ENCODE peak calls at places on chromosomes 3 and 15, in five cellular contexts. C, F, M, E and L are unnamed samples.

GRCh38 chr3:105039004-105039403 is 327.7 kb upstream of the ALCAM start:
- DNase-seq in C (no peak), M (no peak), F (no peak), E (no peak), L (no peak)

GRCh38 chr15:80989518-80990478 is at the start of gene MESD:
- DNase-seq in E (peak; percentile 95), F (peak; percentile 99), M (peak; percentile 98), C (peak; percentile 99), L (peak; percentile 97)

GRCh38 chr3:45398167-45398566 is 9.8 kb downstream of the LARS2 start:
- DNase-seq in M (no peak), C (no peak), E (no peak), F (no peak), L (no peak)

GRCh38 chr3:183272142-183272541 is 19.1 kb downstream of the B3GNT5 start:
- DNase-seq in E (no peak), C (no peak), F (no peak), M (no peak), L (no peak)

GRCh38 chr15:25690673-25691543 is 172.2 kb downstream of the ATP10A start:
- DNase-seq in E (no peak), F (peak; percentile 55), M (no peak), C (no peak), L (no peak)

GRCh38 chr3:104879919-104880318 is 486.8 kb upstream of the ALCAM start:
- DNase-seq in E (no peak), C (no peak), M (no peak), F (no peak), L (no peak)

GRCh38 chr3:173993299-173993698 is 595.8 kb downstream of the NLGN1 start:
- DNase-seq in F (peak; percentile 10), E (no peak), M (no peak), C (no peak), L (no peak)

GRCh38 chr15:86863226-86863915 is 783.7 kb downstream of the AGBL1 start:
- DNase-seq in M (no peak), C (no peak), E (no peak), F (peak; percentile 15), L (peak; percentile 12)

GRCh38 chr3:153547984-153548383 is 386.0 kb downstream of the RAP2B start:
- DNase-seq in M (no peak), E (no peak), C (no peak), F (no peak), L (no peak)

GRCh38 chr3:98695816-98696215 is 67.3 kb upstream of the ST3GAL6 start:
- DNase-seq in C (no peak), M (no peak), E (no peak), F (no peak), L (peak; percentile 33)

GRCh38 chr3:196533260-196533681 is 18.1 kb upstream of the SMCO1 start:
- DNase-seq in F (no peak), M (no peak), E (no peak), C (no peak), L (peak; percentile 75)

GRCh38 chr3:195259564-195260285 is 11.2 kb downstream of the XXYLT1 start:
- DNase-seq in F (peak; percentile 97), C (peak; percentile 96), M (peak; percentile 83), E (peak; percentile 80), L (peak; percentile 98)

GRCh38 chr3:172675371-172676193 is 35.3 kb downstream of the NCEH1 start:
- DNase-seq in M (no peak), C (peak; percentile 35), E (no peak), F (peak; percentile 72), L (peak; percentile 74)

GRCh38 chr3:197718904-197719303 is 17.8 kb downstream of the RUBCN start:
- DNase-seq in C (no peak), E (no peak), F (peak; percentile 78), M (no peak), L (no peak)

GRCh38 chr3:60610441-60611112 is 640.7 kb downstream of the FHIT start:
- DNase-seq in F (peak; percentile 69), C (no peak), E (no peak), M (no peak), L (peak; percentile 50)

GRCh38 chr15:74242296-74242929 is 6.3 kb downstream of the CCDC33 start:
- DNase-seq in C (no peak), F (peak; percentile 78), E (no peak), M (no peak), L (no peak)

GRCh38 chr3:106913111-106913698 is 464.0 kb upstream of the CCDC54 start:
- DNase-seq in F (no peak), C (peak; percentile 11), M (no peak), E (no peak), L (no peak)

GRCh38 chr3:111311126-111311525 is 230.9 kb upstream of the CD96 start:
- DNase-seq in F (no peak), M (no peak), E (no peak), C (no peak), L (no peak)

GRCh38 chr3:83477563-83477962 is 1481.2 kb upstream of the CADM2 start:
- DNase-seq in M (no peak), F (no peak), C (no peak), E (no peak), L (no peak)

GRCh38 chr15:58247803-58248503 is 109.8 kb downstream of the AQP9 start:
- DNase-seq in E (no peak), M (no peak), F (no peak), C (no peak), L (no peak)

GRCh38 chr3:112811150-112811884 is 35.3 kb downstream of the CD200R1L start:
- DNase-seq in C (no peak), E (no peak), F (peak; percentile 74), M (no peak), L (peak; percentile 35)

GRCh38 chr3:56772926-56773587 is 28.7 kb downstream of the ARHGEF3 start:
- DNase-seq in C (no peak), F (no peak), M (no peak), E (no peak), L (no peak)

GRCh38 chr15:38702178-38702912 is 137.7 kb upstream of the RASGRP1 start:
- DNase-seq in F (peak; percentile 86), E (no peak), C (no peak), M (peak; percentile 14), L (no peak)

GRCh38 chr3:113712129-113712528 is 15.7 kb upstream of the USF3 start:
- DNase-seq in C (no peak), F (no peak), E (no peak), M (no peak), L (peak; percentile 13)

GRCh38 chr15:93987068-93987467 is 244.3 kb upstream of the MCTP2 start:
- DNase-seq in C (no peak), F (no peak), M (no peak), E (no peak), L (no peak)

GRCh38 chr3:138389144-138389601 is 40.8 kb downstream of the MRAS start:
- DNase-seq in F (no peak), M (no peak), C (no peak), E (no peak), L (peak; percentile 48)

GRCh38 chr15:85622432-85622831 is 172.3 kb downstream of the KLHL25 start:
- DNase-seq in M (no peak), C (no peak), E (no peak), F (no peak), L (peak; percentile 51)

GRCh38 chr3:33277193-33277882 is at the start of gene FBXL2:
- DNase-seq in E (no peak), C (peak; percentile 90), M (peak; percentile 87), F (peak; percentile 94), L (peak; percentile 80)

GRCh38 chr15:46110755-46111154 is 475.9 kb downstream of the SQOR start:
- DNase-seq in C (no peak), M (no peak), F (no peak), E (no peak), L (no peak)

GRCh38 chr3:117473981-117474563 is 764.5 kb downstream of the TUSC7 start:
- DNase-seq in M (no peak), E (no peak), F (peak; percentile 16), C (no peak), L (no peak)

GRCh38 chr3:61945657-61946056 is 384.3 kb downstream of the PTPRG start:
- DNase-seq in E (no peak), C (no peak), M (no peak), F (no peak), L (no peak)

GRCh38 chr3:122299872-122300460 is 25.1 kb upstream of the CSTA start:
- DNase-seq in E (no peak), C (peak; percentile 17), M (no peak), F (no peak), L (no peak)
- TF ChIP-seq CTCF in E (peak; percentile 55), C (peak; percentile 71), M (peak; percentile 29), F (peak; percentile 47), L (peak; percentile 50)

GRCh38 chr3:49700453-49701128 is 11.2 kb downstream of the RNF123 start:
- DNase-seq in C (no peak), F (no peak), M (no peak), E (no peak), L (no peak)
- TF ChIP-seq CTCF in C (no peak), F (no peak), M (no peak), E (no peak), L (peak; percentile 11)

DNA sequence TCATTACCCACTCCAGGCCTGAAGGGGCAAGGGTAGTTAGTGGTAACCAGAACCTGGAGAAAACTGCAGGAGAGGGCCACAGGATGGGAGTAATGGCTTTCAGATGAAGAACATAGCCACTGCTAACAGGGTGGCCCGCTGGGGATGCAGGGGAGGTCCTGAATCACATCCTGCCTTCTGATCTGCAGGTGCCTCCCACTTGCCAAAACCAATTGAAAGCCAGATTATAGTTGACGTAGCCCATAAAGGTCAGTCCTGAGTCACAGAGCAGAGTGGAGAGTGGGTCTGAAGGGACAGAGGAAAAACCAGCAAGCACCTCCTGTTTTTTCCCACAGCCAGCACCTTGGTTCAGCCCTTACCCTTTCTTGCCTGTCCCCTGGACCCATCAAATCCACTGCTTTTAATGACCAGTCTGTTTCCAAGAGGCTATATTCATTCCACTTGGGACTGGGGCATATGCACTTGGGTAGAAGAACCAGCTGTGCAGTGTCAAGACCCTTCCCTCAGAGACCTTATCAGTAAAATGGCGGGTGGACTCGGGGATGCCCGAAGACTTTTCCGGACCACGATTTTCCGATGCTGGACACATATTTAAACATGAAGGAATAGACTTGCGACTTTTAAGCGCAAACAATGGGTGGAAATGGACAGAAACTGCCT is 605 bp upstream of the SLC35G2 start:
- DNase-seq in E (no peak), M (peak; percentile 49), C (peak; percentile 4), F (no peak), L (peak; percentile 15)
- TF ChIP-seq CTCF in E (no peak), M (no peak), C (no peak), F (no peak), L (peak; percentile 7)

GRCh38 chr3:15809313-15809712 is 11.5 kb upstream of the ANKRD28 start:
- DNase-seq in C (no peak), E (no peak), F (no peak), M (no peak), L (no peak)

GRCh38 chr3:15805756-15806266 is 8.0 kb upstream of the ANKRD28 start:
- DNase-seq in C (no peak), F (no peak), E (no peak), M (no peak), L (no peak)

GRCh38 chr3:15808679-15809078 is 10.9 kb upstream of the ANKRD28 start:
- DNase-seq in C (no peak), E (no peak), M (no peak), F (no peak), L (no peak)

GRCh38 chr3:15812183-15812582 is 14.4 kb upstream of the ANKRD28 start:
- DNase-seq in F (peak; percentile 19), E (no peak), M (no peak), C (no peak), L (no peak)

DNA sequence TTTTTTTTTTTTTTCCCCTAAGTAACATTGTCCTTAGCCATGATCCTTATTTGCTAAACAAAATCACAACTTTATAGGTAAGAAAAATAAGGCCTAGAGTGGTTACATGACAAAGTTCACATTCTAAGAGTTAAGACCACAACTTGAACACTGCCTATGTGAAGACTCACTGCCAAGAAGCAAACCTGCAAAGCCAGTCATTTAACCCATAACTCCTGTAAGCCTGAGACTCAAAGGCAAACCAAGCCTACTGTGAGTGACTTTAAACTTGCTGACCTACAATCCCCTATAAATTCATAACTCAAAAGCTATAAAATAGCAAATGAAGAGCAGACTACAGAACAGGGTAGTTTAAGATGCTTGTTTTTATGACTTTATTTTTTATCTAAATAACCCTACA is 12.9 kb upstream of the ANKRD28 start:
- DNase-seq in M (no peak), E (no peak), C (no peak), F (no peak), L (no peak)
- TF ChIP-seq CTCF in M (no peak), E (no peak), C (no peak), F (no peak), L (no peak)